ENCODE peak calls at places on chromosome X, in four cellular contexts. O is HCT116, A is HL-60, L is GM23338. N is an unnamed sample.

GRCh38 chrX:132463411-132463810 is 25.4 kb downstream of the MBNL3 start:
- DNase-seq in A (no peak), O (peak), L (peak), N (no peak)

GRCh38 chrX:134377537-134377936 is 82.4 kb upstream of the HPRT1 start:
- DNase-seq in O (no peak), L (no peak), A (no peak), N (no peak)

GRCh38 chrX:18461431-18461830 is 36.0 kb downstream of the CDKL5 start:
- DNase-seq in L (no peak), O (no peak), A (no peak), N (no peak)

GRCh38 chrX:47145408-47146120 is 543 bp downstream of the RBM10 start:
- DNase-seq in L (no peak), O (no peak), A (no peak), N (no peak)

GRCh38 chrX:78123190-78123589 is 16.3 kb downstream of the TAF9B start:
- DNase-seq in A (no peak), L (no peak), O (no peak), N (no peak)

GRCh38 chrX:152897216-152898144 is at the start of gene ZNF185:
- DNase-seq in L (peak), O (no peak), A (no peak), N (peak)

GRCh38 chrX:9352243-9352642 is 112.6 kb upstream of the TBL1X start:
- DNase-seq in A (no peak), L (no peak), O (no peak), N (no peak)

GRCh38 chrX:85115252-85115651 is 111.6 kb downstream of the APOOL start:
- DNase-seq in A (no peak), O (no peak), L (no peak), N (no peak)

GRCh38 chrX:150569155-150569477 is 695 bp downstream of the MTM1 start:
- DNase-seq in O (no peak), A (no peak), L (no peak), N (no peak)

GRCh38 chrX:13647709-13648212 is 5.2 kb upstream of the TCEANC start:
- DNase-seq in A (peak), L (no peak), O (peak), N (no peak)

GRCh38 chrX:41377624-41378023 is 43.7 kb downstream of the DDX3X start:
- DNase-seq in L (no peak), O (no peak), A (no peak), N (no peak)

GRCh38 chrX:30715976-30716375 is 62.8 kb downstream of the GK start:
- DNase-seq in O (no peak), A (no peak), L (no peak), N (no peak)

GRCh38 chrX:30713061-30713525 is 59.9 kb downstream of the GK start:
- DNase-seq in A (peak), L (peak), O (peak), N (no peak)

GRCh38 chrX:30712214-30712613 is 59.0 kb downstream of the GK start:
- DNase-seq in O (no peak), L (no peak), A (no peak), N (no peak)

GRCh38 chrX:30714138-30714537 is 60.9 kb downstream of the GK start:
- DNase-seq in A (no peak), L (no peak), O (no peak), N (no peak)
- TF ChIP-seq CTCF in A (no peak), L (no peak), O (no peak), N (no peak)

DNA sequence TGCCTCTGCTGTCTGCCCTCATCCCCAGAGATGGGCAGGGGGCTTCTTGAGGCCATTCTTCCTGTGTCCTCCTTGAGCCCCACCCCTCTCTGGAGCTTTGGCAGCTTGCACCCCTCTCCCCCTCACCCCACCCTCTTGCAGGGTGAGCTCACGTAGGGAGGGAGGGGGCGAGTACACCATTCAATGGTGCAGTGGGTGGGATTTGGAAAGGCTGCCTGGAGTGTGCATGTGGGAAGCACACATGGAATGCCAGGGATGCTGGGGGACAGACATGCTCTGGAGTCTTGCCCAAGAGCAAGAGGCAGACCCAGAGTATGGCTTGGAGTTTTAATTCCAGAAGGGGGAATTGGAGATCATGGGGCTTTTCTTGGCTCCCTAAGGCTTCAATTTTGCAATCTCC is 5.6 kb downstream of the PAK3 start:
- DNase-seq in A (no peak), L (no peak), O (no peak), N (no peak)
- H3K27ac ChIP-seq in A (no peak), L (no peak), O (no peak), N (no peak)

DNA sequence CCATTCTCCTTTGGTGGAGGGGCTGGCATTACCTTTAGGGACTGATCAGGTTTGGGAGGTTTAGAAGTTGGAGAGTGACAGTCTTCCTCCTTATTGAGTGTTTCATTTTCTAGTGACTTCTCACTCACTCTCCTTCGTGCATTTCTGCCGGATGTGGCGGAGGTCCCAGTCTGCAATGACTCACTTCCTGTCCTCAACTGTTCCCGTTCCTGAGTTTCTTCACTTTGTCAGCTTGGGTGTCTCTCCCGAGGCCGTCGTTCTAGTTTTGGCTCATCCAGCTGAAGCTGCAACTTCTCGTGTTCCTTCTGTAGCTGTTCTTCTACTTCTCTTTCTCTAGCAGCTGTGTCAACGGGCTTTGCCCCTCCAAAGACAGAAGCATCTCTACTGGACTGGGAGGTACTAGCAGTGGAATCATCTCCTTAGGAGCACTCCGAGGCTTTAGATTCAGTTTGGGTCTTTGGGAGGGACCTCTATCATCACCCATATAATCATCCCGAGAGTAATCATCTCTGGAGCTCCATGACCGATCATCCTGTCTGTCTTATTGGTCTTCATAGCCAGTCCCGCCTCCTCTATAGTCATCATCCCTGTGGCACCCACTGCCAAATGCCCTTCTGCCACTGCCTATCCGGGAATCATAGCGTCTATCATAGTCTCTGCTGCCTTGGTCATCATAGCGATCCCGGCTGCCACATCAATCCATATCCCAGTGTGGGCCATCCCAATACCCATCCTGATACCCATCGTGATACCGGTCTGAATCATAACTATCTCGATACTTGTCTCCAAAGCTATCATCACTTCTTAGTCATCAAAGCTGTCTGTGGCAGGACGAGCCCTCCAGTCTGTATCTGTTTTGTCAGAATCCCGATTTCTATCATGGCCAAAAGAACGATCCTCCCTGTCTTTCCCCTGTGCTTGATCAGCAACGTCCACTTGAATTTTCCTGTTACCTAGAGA is 35.3 kb upstream of the VSIG4 start:
- DNase-seq in L (no peak), O (no peak), A (peak), N (no peak)
- TF ChIP-seq POLR2AphosphoS5 in L (no peak), O (no peak), A (peak), N (no peak)

GRCh38 chrX:95509474-95509873 is 1175.2 kb upstream of the DIAPH2 start:
- DNase-seq in A (no peak), L (no peak), O (no peak), N (no peak)

DNA sequence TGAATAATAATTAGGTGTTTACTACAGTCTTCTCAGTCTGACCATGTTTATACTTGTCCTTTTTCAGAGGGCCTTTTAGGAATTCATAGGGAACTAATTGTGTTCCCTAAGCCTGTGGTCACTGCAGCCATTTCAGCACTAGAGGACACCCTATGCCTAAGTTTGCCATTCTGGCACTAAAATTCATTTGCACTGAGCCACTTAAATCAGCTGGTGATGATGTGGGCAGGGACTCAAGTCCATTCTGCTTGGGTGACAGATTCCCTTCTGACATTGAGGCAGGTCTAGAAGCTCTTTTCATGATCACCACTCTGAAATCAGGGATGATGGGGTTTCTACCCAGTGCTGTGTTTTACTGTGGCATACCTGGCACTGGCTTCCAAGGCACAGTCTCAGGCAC is 1178.9 kb upstream of the DIAPH2 start:
- DNase-seq in L (peak), A (no peak), O (no peak), N (no peak)
- TF ChIP-seq CTCF in L (peak), A (no peak), O (no peak), N (no peak)